ENCODE peak calls at places on chromosomes 12 and 14, in eight cellular contexts. One of them, this sample, is unnamed.

GRCh38 chr12:45298721-45299120 is 82.8 kb downstream of the ANO6 start:
- DNase-seq in ovary: no peak
- DNase-seq in brain microvascular endothelial cell: no peak
- DNase-seq in RWPE1: no peak
- DNase-seq in sigmoid colon: no peak
- DNase-seq in HepG2: no peak
- DNase-seq in MM.1S: no peak
- DNase-seq in neuronal stem cell: no peak
- DNase-seq in this sample: no peak

GRCh38 chr12:113271853-113272561 is 50.7 kb downstream of the TPCN1 start:
- DNase-seq in neuronal stem cell: no peak
- DNase-seq in HepG2: peak
- DNase-seq in brain microvascular endothelial cell: peak
- DNase-seq in ovary: peak
- DNase-seq in RWPE1: peak
- DNase-seq in MM.1S: no peak
- DNase-seq in sigmoid colon: peak
- DNase-seq in this sample: no peak

GRCh38 chr14:28609228-28609828 is 157.3 kb upstream of the FOXG1 start:
- DNase-seq in HepG2: peak
- DNase-seq in ovary: no peak
- DNase-seq in brain microvascular endothelial cell: peak
- DNase-seq in MM.1S: peak
- DNase-seq in sigmoid colon: no peak
- DNase-seq in RWPE1: peak
- DNase-seq in neuronal stem cell: peak
- DNase-seq in this sample: no peak

GRCh38 chr12:74066476-74066875 is 471.2 kb upstream of the ATXN7L3B start:
- DNase-seq in sigmoid colon: no peak
- DNase-seq in neuronal stem cell: no peak
- DNase-seq in ovary: peak
- DNase-seq in MM.1S: no peak
- DNase-seq in HepG2: no peak
- DNase-seq in RWPE1: no peak
- DNase-seq in brain microvascular endothelial cell: no peak
- DNase-seq in this sample: no peak

GRCh38 chr14:35114036-35114435 is 7.8 kb downstream of the PPP2R3C start:
- DNase-seq in HepG2: no peak
- DNase-seq in RWPE1: no peak
- DNase-seq in brain microvascular endothelial cell: no peak
- DNase-seq in neuronal stem cell: no peak
- DNase-seq in sigmoid colon: no peak
- DNase-seq in ovary: no peak
- DNase-seq in MM.1S: no peak
- DNase-seq in this sample: no peak

GRCh38 chr12:90695415-90695814 is 259.6 kb downstream of the CCER1 start:
- DNase-seq in brain microvascular endothelial cell: no peak
- DNase-seq in HepG2: no peak
- DNase-seq in sigmoid colon: no peak
- DNase-seq in neuronal stem cell: no peak
- DNase-seq in ovary: no peak
- DNase-seq in MM.1S: peak
- DNase-seq in RWPE1: no peak
- DNase-seq in this sample: no peak

GRCh38 chr14:75533791-75534190 is 11.5 kb downstream of the BATF start:
- DNase-seq in brain microvascular endothelial cell: no peak
- DNase-seq in HepG2: no peak
- DNase-seq in ovary: no peak
- DNase-seq in sigmoid colon: no peak
- DNase-seq in RWPE1: no peak
- DNase-seq in neuronal stem cell: no peak
- DNase-seq in MM.1S: no peak
- DNase-seq in this sample: no peak

GRCh38 chr12:2876431-2877046 is 435 bp downstream of the FOXM1 start:
- DNase-seq in MM.1S: peak
- DNase-seq in brain microvascular endothelial cell: no peak
- DNase-seq in RWPE1: no peak
- DNase-seq in neuronal stem cell: no peak
- DNase-seq in ovary: no peak
- DNase-seq in HepG2: no peak
- DNase-seq in sigmoid colon: peak
- DNase-seq in this sample: no peak

GRCh38 chr12:108572166-108572790 is 9.9 kb downstream of the ISCU start:
- DNase-seq in HepG2: no peak
- DNase-seq in MM.1S: peak
- DNase-seq in brain microvascular endothelial cell: no peak
- DNase-seq in neuronal stem cell: no peak
- DNase-seq in sigmoid colon: no peak
- DNase-seq in ovary: no peak
- DNase-seq in RWPE1: no peak
- DNase-seq in this sample: no peak

GRCh38 chr14:23454445-23454856 is 15.1 kb upstream of the NGDN start:
- DNase-seq in neuronal stem cell: no peak
- DNase-seq in MM.1S: no peak
- DNase-seq in brain microvascular endothelial cell: no peak
- DNase-seq in sigmoid colon: no peak
- DNase-seq in ovary: no peak
- DNase-seq in RWPE1: peak
- DNase-seq in HepG2: peak
- DNase-seq in this sample: no peak

GRCh38 chr12:109255377-109255776 is 53.7 kb downstream of the FOXN4 start:
- DNase-seq in MM.1S: no peak
- DNase-seq in ovary: no peak
- DNase-seq in HepG2: peak
- DNase-seq in RWPE1: no peak
- DNase-seq in sigmoid colon: peak
- DNase-seq in brain microvascular endothelial cell: peak
- DNase-seq in neuronal stem cell: no peak
- DNase-seq in this sample: no peak

GRCh38 chr12:11836964-11837286 is 187.5 kb downstream of the ETV6 start:
- DNase-seq in sigmoid colon: no peak
- DNase-seq in brain microvascular endothelial cell: no peak
- DNase-seq in HepG2: no peak
- DNase-seq in neuronal stem cell: no peak
- DNase-seq in ovary: no peak
- DNase-seq in RWPE1: no peak
- DNase-seq in MM.1S: no peak
- DNase-seq in this sample: no peak

GRCh38 chr12:15634010-15634676 is 155.0 kb downstream of the EPS8 start:
- DNase-seq in MM.1S: no peak
- DNase-seq in brain microvascular endothelial cell: no peak
- DNase-seq in ovary: no peak
- DNase-seq in RWPE1: no peak
- DNase-seq in sigmoid colon: no peak
- DNase-seq in HepG2: no peak
- DNase-seq in neuronal stem cell: no peak
- DNase-seq in this sample: no peak

GRCh38 chr12:65590318-65590717 is 234.0 kb upstream of the HMGA2 start:
- DNase-seq in MM.1S: no peak
- DNase-seq in ovary: no peak
- DNase-seq in HepG2: no peak
- DNase-seq in RWPE1: no peak
- DNase-seq in sigmoid colon: no peak
- DNase-seq in brain microvascular endothelial cell: no peak
- DNase-seq in neuronal stem cell: no peak
- DNase-seq in this sample: no peak

DNA sequence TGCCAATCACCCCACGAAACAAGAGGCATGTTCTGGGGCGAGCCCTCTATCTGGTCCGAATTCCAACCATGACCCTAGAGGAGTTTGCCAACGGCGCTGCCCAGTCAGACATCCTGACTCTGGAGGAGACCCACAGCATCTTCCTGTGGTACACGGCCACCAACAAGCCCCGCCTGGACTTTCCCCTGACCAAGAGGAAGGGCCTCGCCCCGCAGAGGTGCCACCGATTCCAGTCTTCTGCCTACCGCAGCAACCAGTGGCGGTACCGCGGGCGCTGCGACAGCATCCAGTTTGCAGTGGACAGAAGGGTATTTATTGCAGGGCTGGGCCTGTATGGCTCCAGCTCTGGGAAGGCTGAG is 1.7 kb downstream of the BTBD6 start:
- DNase-seq in HepG2: no peak
- DNase-seq in MM.1S: no peak
- DNase-seq in ovary: no peak
- DNase-seq in brain microvascular endothelial cell: no peak
- DNase-seq in neuronal stem cell: no peak
- DNase-seq in RWPE1: no peak
- DNase-seq in sigmoid colon: no peak
- DNase-seq in this sample: no peak
- H3K27ac ChIP-seq in HepG2: no peak
- H3K27ac ChIP-seq in MM.1S: no peak
- H3K27ac ChIP-seq in ovary: no peak
- H3K27ac ChIP-seq in brain microvascular endothelial cell: no peak
- H3K27ac ChIP-seq in neuronal stem cell: no peak
- H3K27ac ChIP-seq in RWPE1: peak
- H3K27ac ChIP-seq in sigmoid colon: no peak
- H3K27ac ChIP-seq in this sample: no peak

GRCh38 chr12:32895688-32896437 is 714 bp downstream of the PKP2 start:
- DNase-seq in HepG2: peak
- DNase-seq in RWPE1: peak
- DNase-seq in sigmoid colon: no peak
- DNase-seq in MM.1S: peak
- DNase-seq in brain microvascular endothelial cell: no peak
- DNase-seq in neuronal stem cell: no peak
- DNase-seq in ovary: peak
- DNase-seq in this sample: no peak

GRCh38 chr12:32894566-32894965 is 2.0 kb downstream of the PKP2 start:
- DNase-seq in RWPE1: no peak
- DNase-seq in HepG2: no peak
- DNase-seq in MM.1S: peak
- DNase-seq in ovary: no peak
- DNase-seq in neuronal stem cell: no peak
- DNase-seq in brain microvascular endothelial cell: no peak
- DNase-seq in sigmoid colon: no peak
- DNase-seq in this sample: no peak

GRCh38 chr12:32897688-32898573 is 1.4 kb upstream of the PKP2 start:
- DNase-seq in ovary: no peak
- DNase-seq in sigmoid colon: no peak
- DNase-seq in MM.1S: no peak
- DNase-seq in HepG2: no peak
- DNase-seq in brain microvascular endothelial cell: no peak
- DNase-seq in RWPE1: no peak
- DNase-seq in neuronal stem cell: no peak
- DNase-seq in this sample: no peak

GRCh38 chr12:32897276-32897615 is 669 bp upstream of the PKP2 start:
- DNase-seq in ovary: no peak
- DNase-seq in RWPE1: no peak
- DNase-seq in sigmoid colon: no peak
- DNase-seq in brain microvascular endothelial cell: no peak
- DNase-seq in MM.1S: no peak
- DNase-seq in neuronal stem cell: no peak
- DNase-seq in HepG2: no peak
- DNase-seq in this sample: no peak

DNA sequence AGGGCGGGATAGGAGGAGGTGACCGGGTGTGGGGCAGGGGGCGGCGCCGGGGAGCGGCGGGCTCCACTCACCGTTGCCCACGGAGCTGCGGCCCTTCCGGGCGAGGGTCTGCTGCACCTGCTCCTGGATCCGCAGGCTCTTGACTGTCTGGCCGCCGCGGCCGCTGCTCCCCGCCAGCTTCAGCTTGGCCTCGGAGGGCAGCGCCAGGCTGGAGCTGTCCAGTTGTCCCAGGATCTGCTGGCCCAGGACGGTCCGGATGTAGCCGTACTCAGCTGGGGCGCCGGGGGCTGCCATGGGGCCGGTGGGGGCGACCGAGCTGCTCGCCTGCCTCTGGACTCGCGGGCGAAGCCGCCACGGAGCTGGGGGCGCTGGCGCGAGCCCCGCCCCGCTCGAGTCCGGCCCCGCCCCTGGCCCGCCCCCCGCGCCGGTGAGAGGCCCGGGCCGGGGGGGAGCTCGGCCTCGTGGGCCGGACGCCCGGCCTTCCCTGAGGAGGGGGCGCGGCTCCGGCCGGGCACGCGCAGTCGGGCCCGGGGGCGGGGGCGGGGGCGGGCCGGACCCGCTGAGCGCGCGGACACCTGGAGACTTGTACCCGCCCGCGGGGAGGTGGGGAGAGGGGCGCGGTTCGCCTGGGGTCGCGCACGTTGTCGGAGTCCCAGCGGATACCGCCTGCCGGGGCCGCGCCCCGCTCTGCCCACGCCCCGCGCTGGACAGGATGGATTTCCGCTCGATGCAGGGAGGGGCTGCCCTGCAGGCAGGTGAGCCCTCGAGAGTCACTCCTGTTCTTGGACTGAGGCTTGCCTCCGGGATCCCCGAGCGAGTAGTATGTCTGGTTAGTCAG is at the start of gene PKP2:
- DNase-seq in sigmoid colon: no peak
- DNase-seq in neuronal stem cell: peak
- DNase-seq in ovary: peak
- DNase-seq in RWPE1: peak
- DNase-seq in MM.1S: peak
- DNase-seq in HepG2: peak
- DNase-seq in brain microvascular endothelial cell: no peak
- DNase-seq in this sample: no peak
- H3K27ac ChIP-seq in sigmoid colon: peak
- H3K27ac ChIP-seq in neuronal stem cell: no peak
- H3K27ac ChIP-seq in ovary: peak
- H3K27ac ChIP-seq in RWPE1: peak
- H3K27ac ChIP-seq in MM.1S: peak
- H3K27ac ChIP-seq in HepG2: peak
- H3K27ac ChIP-seq in brain microvascular endothelial cell: no peak
- H3K27ac ChIP-seq in this sample: peak

GRCh38 chr14:103872492-103873113 is 25.2 kb upstream of the PPP1R13B start:
- DNase-seq in brain microvascular endothelial cell: no peak
- DNase-seq in HepG2: no peak
- DNase-seq in neuronal stem cell: no peak
- DNase-seq in RWPE1: no peak
- DNase-seq in ovary: no peak
- DNase-seq in MM.1S: no peak
- DNase-seq in sigmoid colon: no peak
- DNase-seq in this sample: no peak
- H3K27ac ChIP-seq in brain microvascular endothelial cell: no peak
- H3K27ac ChIP-seq in HepG2: no peak
- H3K27ac ChIP-seq in neuronal stem cell: peak
- H3K27ac ChIP-seq in RWPE1: peak
- H3K27ac ChIP-seq in ovary: no peak
- H3K27ac ChIP-seq in MM.1S: no peak
- H3K27ac ChIP-seq in sigmoid colon: no peak
- H3K27ac ChIP-seq in this sample: peak

DNA sequence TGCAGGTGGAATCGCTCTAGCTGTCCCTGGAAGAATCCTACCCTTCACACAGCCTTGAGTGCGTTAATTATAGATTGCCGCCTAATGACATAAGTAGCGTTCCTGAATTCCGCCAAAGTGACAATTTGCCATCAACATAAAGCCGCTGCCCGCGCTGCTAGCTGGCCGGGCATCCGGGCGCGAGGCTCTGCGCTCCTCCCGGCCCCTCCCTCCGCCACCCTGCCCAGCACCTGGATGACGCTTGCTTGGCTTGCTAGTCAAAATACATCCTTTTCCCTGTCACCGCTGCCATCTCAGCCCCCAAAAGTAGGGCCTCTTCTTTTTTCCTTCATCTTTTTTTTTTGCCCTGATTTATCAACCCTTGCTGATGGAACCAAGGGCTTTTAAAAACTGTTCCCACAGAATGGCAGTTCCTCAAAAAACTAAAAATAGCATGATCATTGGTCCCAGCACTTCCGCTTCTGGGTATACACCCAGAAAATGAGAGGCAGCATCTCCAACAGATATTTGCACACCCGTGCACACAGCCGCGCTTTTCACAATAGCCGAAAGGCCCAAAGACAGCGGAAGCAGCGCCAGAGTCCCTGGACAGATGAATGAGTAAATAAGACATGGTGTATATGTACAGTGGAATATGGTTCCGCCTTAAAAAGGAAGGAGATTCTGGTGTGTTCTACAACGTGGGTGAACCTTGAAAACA is 235.3 kb downstream of the BCL11B start:
- DNase-seq in brain microvascular endothelial cell: no peak
- DNase-seq in RWPE1: peak
- DNase-seq in ovary: no peak
- DNase-seq in sigmoid colon: no peak
- DNase-seq in MM.1S: no peak
- DNase-seq in neuronal stem cell: no peak
- DNase-seq in HepG2: no peak
- DNase-seq in this sample: no peak
- H3K27ac ChIP-seq in brain microvascular endothelial cell: peak
- H3K27ac ChIP-seq in RWPE1: peak
- H3K27ac ChIP-seq in ovary: no peak
- H3K27ac ChIP-seq in sigmoid colon: peak
- H3K27ac ChIP-seq in MM.1S: no peak
- H3K27ac ChIP-seq in neuronal stem cell: no peak
- H3K27ac ChIP-seq in HepG2: no peak
- H3K27ac ChIP-seq in this sample: peak